ENCODE peak calls at places on chromosome 3, in six cellular contexts. I is choroid plexus epithelial cell, T is ovary, L is BE2C, W is Panc1, A is lower leg skin. D is an unnamed sample.

GRCh38 chr3:46999516-47000197 is 20.2 kb downstream of the NBEAL2 start:
- DNase-seq in I (no peak), T (no peak), L (no peak), W (no peak), A (no peak), D (no peak)

GRCh38 chr3:141366285-141367037 is 1.8 kb upstream of the ZBTB38 start:
- DNase-seq in I (peak; percentile 95), T (peak; percentile 35), L (no peak), W (no peak), A (peak; percentile 49), D (no peak)

GRCh38 chr3:7682822-7683229 is 818.8 kb upstream of the LMCD1 start:
- DNase-seq in I (peak; percentile 93), T (no peak), L (no peak), W (no peak), A (peak; percentile 59), D (no peak)

GRCh38 chr3:70049761-70050160 is 50.2 kb downstream of the SAMMSON start:
- DNase-seq in I (peak; percentile 64), T (no peak), L (no peak), W (no peak), A (no peak), D (no peak)

GRCh38 chr3:26264708-26265107 is 357.9 kb upstream of the LRRC3B start:
- DNase-seq in I (no peak), T (no peak), L (no peak), W (no peak), A (no peak), D (no peak)

GRCh38 chr3:160616311-160616710 is 50.9 kb upstream of the KPNA4 start:
- DNase-seq in I (peak; percentile 5), T (no peak), L (no peak), W (no peak), A (no peak), D (no peak)

GRCh38 chr3:128498127-128498626 is 5.2 kb upstream of the GATA2 start:
- DNase-seq in I (no peak), T (no peak), L (no peak), W (no peak), A (no peak), D (no peak)

GRCh38 chr3:48960841-48961413 is 29.1 kb upstream of the P4HTM start:
- DNase-seq in I (peak; percentile 59), T (no peak), L (no peak), W (no peak), A (no peak), D (peak; percentile 42)

GRCh38 chr3:197444793-197445403 is 110.9 kb downstream of the BDH1 start:
- DNase-seq in I (no peak), T (no peak), L (no peak), W (no peak), A (no peak), D (no peak)

GRCh38 chr3:27633224-27633545 is 88.9 kb downstream of the EOMES start:
- DNase-seq in I (no peak), T (no peak), L (no peak), W (no peak), A (no peak), D (no peak)

GRCh38 chr3:40995271-40995670 is 204.0 kb upstream of the CTNNB1 start:
- DNase-seq in I (no peak), T (no peak), L (no peak), W (no peak), A (no peak), D (no peak)

GRCh38 chr3:20515834-20516233 is 329.8 kb upstream of the SGO1 start:
- DNase-seq in I (no peak), T (no peak), L (no peak), W (no peak), A (no peak), D (no peak)

GRCh38 chr3:20510396-20510795 is 324.4 kb upstream of the SGO1 start:
- DNase-seq in I (no peak), T (no peak), L (no peak), W (no peak), A (no peak), D (no peak)

DNA sequence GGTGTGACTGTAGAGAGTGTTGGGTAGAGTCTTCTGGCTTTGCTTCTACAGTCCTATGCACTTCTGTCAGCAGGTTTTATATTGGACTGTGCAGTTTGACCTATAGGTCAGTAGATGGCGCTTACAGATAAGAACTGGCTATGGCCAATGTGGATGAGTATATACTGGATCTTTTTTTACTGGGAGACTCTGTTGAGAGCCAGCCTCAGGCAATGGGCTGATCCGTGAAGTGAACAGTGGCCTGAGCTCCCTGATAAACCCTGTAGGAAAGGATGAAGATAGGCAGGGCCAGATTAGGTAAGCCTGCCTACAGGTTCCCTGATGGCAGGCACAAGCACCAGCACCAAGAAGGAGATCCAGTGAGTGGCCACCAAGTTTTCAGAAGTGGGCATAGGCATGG is 325.9 kb upstream of the SGO1 start:
- DNase-seq in I (peak; percentile 61), T (no peak), L (no peak), W (peak; percentile 25), A (no peak), D (peak; percentile 23)
- TF ChIP-seq CTCF in I (peak; percentile 52), T (no peak), L (peak; percentile 16), W (peak; percentile 63), A (no peak), D (peak; percentile 75)

DNA sequence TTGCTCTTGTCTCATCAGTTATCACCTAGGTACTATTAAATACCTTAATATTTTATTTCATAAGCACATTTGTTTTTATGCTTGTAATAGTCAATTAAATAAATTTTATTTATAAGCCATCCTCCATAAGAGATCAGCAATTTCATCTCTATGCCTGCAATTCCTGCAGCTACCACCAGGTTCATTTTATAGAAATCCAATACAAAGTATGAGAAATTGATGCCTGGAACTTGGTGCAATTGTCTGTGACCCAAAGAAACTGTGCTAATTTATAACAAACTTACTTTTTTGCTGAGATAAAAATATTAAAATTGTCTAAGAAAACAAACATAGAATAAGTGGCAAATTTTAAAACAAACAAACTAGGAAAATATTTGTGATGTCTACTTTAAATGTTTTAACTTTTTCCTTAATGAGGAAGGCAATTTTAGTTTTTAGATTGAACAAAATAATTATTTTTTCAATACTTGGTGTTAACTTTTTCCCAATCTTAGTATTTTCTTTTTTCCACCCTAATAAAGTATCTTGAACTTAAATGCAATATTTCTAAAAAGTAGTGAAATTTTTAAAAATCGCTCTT is 1026.6 kb downstream of the ROBO1 start:
- DNase-seq in I (no peak), T (no peak), L (no peak), W (no peak), A (no peak), D (no peak)
- TF ChIP-seq CTCF in I (peak; percentile 56), T (no peak), L (peak; percentile 73), W (peak; percentile 53), A (no peak), D (no peak)

DNA sequence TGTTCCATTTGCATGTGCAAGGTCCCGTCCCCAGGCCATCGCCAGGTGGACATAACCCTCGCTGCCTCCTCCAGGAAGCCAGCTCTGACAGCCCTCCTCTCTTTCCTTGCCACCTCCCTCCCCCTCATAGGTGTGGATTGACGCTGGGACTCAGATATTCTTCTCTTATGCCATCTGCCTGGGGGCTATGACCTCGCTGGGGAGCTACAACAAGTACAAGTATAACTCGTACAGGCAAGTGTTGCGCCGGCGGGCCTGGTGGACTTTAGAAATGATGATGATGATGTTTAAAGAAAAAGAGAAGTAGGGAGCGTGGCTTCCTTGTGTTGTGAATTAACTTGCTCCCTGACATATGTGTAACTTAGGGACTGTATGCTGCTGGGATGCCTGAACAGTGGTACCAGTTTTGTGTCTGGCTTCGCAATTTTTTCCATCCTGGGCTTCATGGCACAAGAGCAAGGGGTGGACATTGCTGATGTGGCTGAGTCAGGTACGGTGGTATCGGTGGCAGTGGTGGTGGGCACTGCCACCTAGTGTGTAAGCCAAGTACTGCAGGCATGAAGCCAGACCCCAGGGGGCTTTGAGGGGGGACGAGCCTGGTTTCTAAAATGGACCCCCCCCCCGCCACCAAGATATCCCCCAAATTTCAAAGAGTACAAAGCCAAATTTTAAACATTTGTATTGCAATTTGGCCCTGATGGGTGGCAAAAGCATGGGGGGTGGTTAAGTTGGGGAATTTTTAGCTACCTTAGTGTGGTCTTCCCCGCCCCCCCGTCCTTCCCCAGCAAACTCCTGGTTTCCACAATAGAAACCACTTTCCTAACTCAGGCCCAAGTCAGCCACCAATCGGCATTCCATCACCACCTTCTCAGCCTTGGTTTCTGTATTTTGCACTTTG is 65.6 kb downstream of the SLC6A6 start:
- DNase-seq in I (peak; percentile 51), T (peak; percentile 73), L (peak; percentile 37), W (no peak), A (no peak), D (peak; percentile 86)
- TF ChIP-seq CTCF in I (peak; percentile 89), T (peak; percentile 87), L (peak; percentile 76), W (peak; percentile 89), A (no peak), D (peak; percentile 91)

DNA sequence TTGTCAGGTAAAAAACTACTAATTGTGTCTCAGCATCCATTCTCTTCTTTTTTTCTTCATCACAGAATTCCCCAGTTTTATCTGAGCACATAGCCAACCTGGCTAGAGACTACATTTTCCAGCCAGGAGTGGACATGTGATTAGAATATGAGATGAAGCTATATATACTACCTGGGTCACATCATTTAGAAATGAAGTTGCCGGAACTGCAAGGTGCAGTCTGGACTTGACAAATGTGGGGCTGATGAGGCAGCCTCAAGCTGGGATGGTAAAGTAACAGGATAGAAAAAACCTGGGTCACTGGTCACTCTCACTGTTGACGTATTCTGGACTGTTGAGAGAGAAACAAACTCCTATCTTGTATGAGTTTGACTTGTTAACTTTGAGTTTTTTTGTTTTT is 99.6 kb downstream of the STRIT1 start:
- DNase-seq in I (no peak), T (no peak), L (no peak), W (no peak), A (no peak), D (no peak)
- TF ChIP-seq CTCF in I (no peak), T (no peak), L (no peak), W (no peak), A (no peak), D (no peak)

GRCh38 chr3:153757839-153758238 is 363.4 kb upstream of the ARHGEF26 start:
- DNase-seq in I (peak; percentile 4), T (no peak), L (no peak), W (no peak), A (no peak), D (no peak)
- TF ChIP-seq CTCF in I (no peak), T (no peak), L (no peak), W (no peak), A (no peak), D (no peak)

DNA sequence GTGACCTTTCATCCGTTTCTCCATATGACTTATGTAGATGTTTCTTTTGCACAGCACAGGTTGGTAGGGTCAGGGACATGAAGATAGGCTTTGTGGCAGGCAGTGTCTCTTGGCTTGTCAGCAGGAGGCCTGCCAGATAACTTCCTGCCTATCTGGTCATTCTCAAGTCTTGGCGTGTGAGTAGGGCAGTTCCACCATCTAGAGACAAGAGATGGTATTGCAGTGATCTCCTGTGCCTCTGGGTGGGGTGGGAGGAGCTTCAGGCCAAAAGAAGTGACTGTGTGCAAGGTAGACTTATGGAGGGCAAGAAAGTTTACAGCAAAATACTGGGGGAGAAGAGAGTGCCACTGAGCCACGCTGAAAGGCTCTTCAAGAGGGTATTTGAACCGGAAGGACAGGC is 11.0 kb downstream of the TEX264 start:
- DNase-seq in I (peak; percentile 94), T (peak; percentile 50), L (peak; percentile 65), W (peak; percentile 76), A (peak; percentile 82), D (peak; percentile 90)
- TF ChIP-seq CTCF in I (peak; percentile 88), T (peak; percentile 72), L (peak; percentile 79), W (peak; percentile 74), A (no peak), D (peak; percentile 87)

GRCh38 chr3:42263354-42264346 is 2.3 kb downstream of the CCK start:
- DNase-seq in I (no peak), T (no peak), L (no peak), W (no peak), A (no peak), D (no peak)
- TF ChIP-seq CTCF in I (no peak), T (no peak), L (no peak), W (no peak), A (no peak), D (no peak)

D was measured in GM13976.